ENCODE peak calls at places on chromosomes 12 and 14, in six cellular contexts. M is HCT116, E is A549, S is stomach, T is Peyer's patch, V is body of pancreas. Z is an unnamed sample. For H3K4me1 and H3K9me3, the result is how much of the 10 kb centered on the place peaks cover.

GRCh38 chr14:81166126-81166525 is 54.6 kb downstream of the GTF2A1 start:
- DNase-seq in M (no peak), V (no peak), S (no peak), T (no peak), E (no peak), Z (no peak)

GRCh38 chr14:49946320-49947141 is 53.6 kb downstream of the ARF6 start:
- DNase-seq in E (peak), T (no peak), V (no peak), S (peak), M (no peak), Z (no peak)

GRCh38 chr12:21925296-21925913 is 15.8 kb downstream of the ABCC9 start:
- DNase-seq in M (no peak), E (no peak), T (no peak), S (no peak), V (no peak), Z (no peak)

GRCh38 chr14:30069536-30069935 is 141.9 kb upstream of the PRKD1 start:
- DNase-seq in E (no peak), T (no peak), S (no peak), V (no peak), M (no peak), Z (no peak)

GRCh38 chr12:64452559-64453329 is 824 bp downstream of the TBK1 start:
- DNase-seq in T (no peak), S (peak), E (peak), V (no peak), M (peak), Z (no peak)

GRCh38 chr14:81091139-81091538 is 129.6 kb downstream of the GTF2A1 start:
- DNase-seq in S (no peak), M (no peak), T (no peak), E (no peak), V (no peak), Z (no peak)

GRCh38 chr14:78764645-78765044 is 594.5 kb downstream of the NRXN3 start:
- DNase-seq in S (no peak), T (no peak), M (no peak), V (no peak), E (no peak), Z (no peak)

GRCh38 chr12:121522962-121523361 is 57.9 kb downstream of the KDM2B start:
- DNase-seq in M (no peak), S (no peak), E (no peak), T (peak), V (no peak), Z (no peak)

GRCh38 chr12:130632582-130633174 is 83.4 kb downstream of the RIMBP2 start:
- DNase-seq in E (no peak), S (no peak), T (no peak), M (no peak), V (no peak), Z (no peak)

GRCh38 chr12:130634866-130635265 is 81.2 kb downstream of the RIMBP2 start:
- DNase-seq in T (no peak), M (no peak), V (no peak), S (no peak), E (no peak), Z (no peak)

GRCh38 chr12:130636370-130636769 is 79.7 kb downstream of the RIMBP2 start:
- DNase-seq in M (no peak), E (no peak), S (no peak), T (no peak), V (no peak), Z (no peak)

GRCh38 chr12:130628304-130628703 is 87.8 kb downstream of the RIMBP2 start:
- DNase-seq in S (no peak), T (no peak), E (no peak), V (no peak), M (no peak), Z (no peak)

GRCh38 chr12:130633771-130634170 is 82.3 kb downstream of the RIMBP2 start:
- DNase-seq in V (no peak), S (peak), M (no peak), E (no peak), T (no peak), Z (no peak)
- TF ChIP-seq POLR2A in V (no peak), S (no peak), M (no peak), E (no peak), T (no peak), Z (no peak)

DNA sequence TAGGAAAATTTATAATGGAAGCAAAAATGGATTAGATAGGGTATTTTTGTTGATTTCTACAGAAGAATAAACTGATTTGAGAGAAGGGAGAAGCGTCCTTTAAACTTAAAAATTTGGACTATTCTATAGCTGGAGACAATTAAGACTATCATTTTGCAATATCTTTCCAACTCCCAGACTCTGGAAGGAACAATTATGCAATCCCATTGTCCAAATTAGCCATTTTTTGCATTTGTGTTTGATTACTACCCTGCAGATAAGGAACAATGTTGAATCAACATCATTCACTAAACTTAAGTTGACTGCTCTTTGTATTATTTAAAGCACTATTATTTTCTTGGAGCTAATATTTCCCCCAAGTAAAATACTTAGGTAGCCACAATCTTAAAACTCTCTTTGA is 34.8 kb upstream of the SELPLG start:
- DNase-seq in V (no peak), M (no peak), S (no peak), E (no peak), T (no peak), Z (no peak)
- H3K4me1 ChIP-seq in V (under half), M (under half), S (half or more), E (half or more), T (under half), Z (under half)

GRCh38 chr12:105803292-105803691 is 335.5 kb downstream of the NUAK1 start:
- DNase-seq in M (no peak), E (no peak), T (no peak), S (no peak), V (no peak), Z (no peak)
- H3K9me3 ChIP-seq in M (under half), E (under half), T (under half), S (under half), V (under half), Z (under half)

GRCh38 chr12:51085757-51086156 is 2.4 kb upstream of the CSRNP2 start:
- DNase-seq in E (no peak), M (no peak), T (no peak), S (no peak), V (no peak), Z (no peak)

GRCh38 chr12:51080136-51080535 is 3.3 kb downstream of the CSRNP2 start:
- DNase-seq in V (no peak), M (no peak), S (no peak), T (no peak), E (no peak), Z (no peak)

GRCh38 chr12:51082561-51083139 is 746 bp downstream of the CSRNP2 start:
- DNase-seq in T (no peak), E (peak), M (no peak), S (no peak), V (no peak), Z (no peak)

GRCh38 chr12:51086933-51087332 is 3.5 kb upstream of the CSRNP2 start:
- DNase-seq in T (no peak), S (no peak), V (no peak), M (no peak), E (no peak), Z (no peak)

GRCh38 chr12:51083140-51083833 is at the start of gene CSRNP2:
- DNase-seq in E (peak), T (peak), V (peak), S (peak), M (peak), Z (peak)
- TF ChIP-seq POLR2A in E (peak), T (peak), V (peak), S (no peak), M (peak), Z (peak)

DNA sequence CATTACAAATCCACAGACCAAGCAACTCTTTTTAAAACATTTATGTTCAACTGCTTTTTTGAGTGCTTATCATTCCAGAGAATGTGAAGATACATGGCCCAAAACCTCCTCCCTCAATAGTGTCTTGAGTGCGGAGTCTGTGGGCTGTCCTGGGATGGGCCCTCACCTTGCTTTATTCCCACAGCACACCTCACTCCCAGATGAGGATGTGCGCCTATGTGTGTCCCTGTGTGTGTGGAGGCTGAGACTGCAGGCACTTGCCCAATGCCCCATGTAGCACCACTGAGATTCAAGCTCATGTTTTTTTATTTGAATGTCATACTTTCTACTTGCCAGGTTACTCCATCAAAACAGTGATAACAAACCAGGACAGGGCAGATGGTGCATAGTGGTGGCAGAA is 291.7 kb downstream of the CACNA1C start:
- DNase-seq in S (no peak), T (no peak), E (no peak), V (no peak), M (no peak), Z (no peak)
- H3K4me1 ChIP-seq in S (half or more), T (under half), E (under half), V (under half), M (under half), Z (under half)

Z was measured in spleen.